ENCODE peak calls at places on chromosomes 5 and 9, in seven cellular contexts. B, Z, R, K, E, I and M are unnamed samples.

GRCh38 chr5:164600166-164600715 is 1094.8 kb downstream of the MAT2B start:
- DNase-seq in B (no peak), Z (no peak), R (no peak), K (no peak), E (no peak), I (no peak), M (peak)

GRCh38 chr9:106468431-106468830 is 394.5 kb upstream of the ZNF462 start:
- DNase-seq in B (no peak), Z (no peak), R (no peak), K (no peak), E (no peak), I (no peak), M (no peak)

GRCh38 chr5:25414746-25415145 is 770.0 kb upstream of the CDH10 start:
- DNase-seq in B (no peak), Z (no peak), R (no peak), K (no peak), E (no peak), I (no peak), M (no peak)

GRCh38 chr5:99605904-99606303 is 677.1 kb upstream of the CHD1 start:
- DNase-seq in B (no peak), Z (no peak), R (no peak), K (no peak), E (no peak), I (no peak), M (no peak)

GRCh38 chr9:133106511-133107244 is 14.4 kb downstream of the RALGDS start:
- DNase-seq in B (no peak), Z (no peak), R (peak), K (peak), E (no peak), I (no peak), M (no peak)

GRCh38 chr5:157575096-157575872 is at the start of gene ADAM19:
- DNase-seq in B (peak), Z (no peak), R (peak), K (peak), E (peak), I (peak), M (no peak)

GRCh38 chr5:149015126-149015525 is 47.7 kb downstream of the SH3TC2 start:
- DNase-seq in B (no peak), Z (no peak), R (no peak), K (no peak), E (no peak), I (no peak), M (no peak)

GRCh38 chr9:5787759-5788329 is 45.1 kb downstream of the ERMP1 start:
- DNase-seq in B (no peak), Z (no peak), R (no peak), K (no peak), E (no peak), I (no peak), M (no peak)

GRCh38 chr5:132272341-132273210 is 15.1 kb downstream of the PDLIM4 start:
- DNase-seq in B (peak), Z (peak), R (peak), K (peak), E (peak), I (peak), M (no peak)

GRCh38 chr5:103908327-103909099 is 345.9 kb upstream of the NUDT12 start:
- DNase-seq in B (no peak), Z (no peak), R (no peak), K (no peak), E (no peak), I (no peak), M (no peak)

GRCh38 chr9:105091004-105091640 is 153.3 kb upstream of the SLC44A1 start:
- DNase-seq in B (no peak), Z (no peak), R (no peak), K (no peak), E (no peak), I (no peak), M (no peak)

GRCh38 chr5:132016721-132017250 is 5.3 kb upstream of the ACSL6 start:
- DNase-seq in B (no peak), Z (no peak), R (peak), K (no peak), E (no peak), I (no peak), M (no peak)

GRCh38 chr5:123855630-123856029 is 343.7 kb downstream of the CSNK1G3 start:
- DNase-seq in B (no peak), Z (no peak), R (no peak), K (no peak), E (no peak), I (no peak), M (no peak)

GRCh38 chr5:173764321-173765029 is 123.7 kb upstream of the CPEB4 start:
- DNase-seq in B (peak), Z (peak), R (peak), K (peak), E (peak), I (peak), M (peak)

GRCh38 chr9:135242406-135242805 is 154.9 kb downstream of the OLFM1 start:
- DNase-seq in B (no peak), Z (no peak), R (peak), K (no peak), E (peak), I (no peak), M (no peak)

GRCh38 chr5:96975656-96976055 is 39.8 kb downstream of the LNPEP start:
- DNase-seq in B (no peak), Z (no peak), R (no peak), K (no peak), E (no peak), I (no peak), M (no peak)

GRCh38 chr9:105670775-105671174 is 8.5 kb downstream of the TAL2 start:
- DNase-seq in B (no peak), Z (no peak), R (no peak), K (no peak), E (no peak), I (no peak), M (no peak)

GRCh38 chr5:58259685-58260152 is 200.2 kb downstream of the PLK2 start:
- DNase-seq in B (no peak), Z (peak), R (no peak), K (no peak), E (no peak), I (peak), M (peak)

GRCh38 chr9:89078860-89079259 is 87.6 kb downstream of the S1PR3 start:
- DNase-seq in B (no peak), Z (peak), R (peak), K (peak), E (no peak), I (peak), M (no peak)

GRCh38 chr5:59086024-59086423 is 503.1 kb downstream of the RAB3C start:
- DNase-seq in B (no peak), Z (no peak), R (no peak), K (no peak), E (no peak), I (no peak), M (no peak)

GRCh38 chr5:177304392-177305119 is 957 bp downstream of the PRELID1 start:
- DNase-seq in B (peak), Z (no peak), R (peak), K (no peak), E (no peak), I (peak), M (no peak)

DNA sequence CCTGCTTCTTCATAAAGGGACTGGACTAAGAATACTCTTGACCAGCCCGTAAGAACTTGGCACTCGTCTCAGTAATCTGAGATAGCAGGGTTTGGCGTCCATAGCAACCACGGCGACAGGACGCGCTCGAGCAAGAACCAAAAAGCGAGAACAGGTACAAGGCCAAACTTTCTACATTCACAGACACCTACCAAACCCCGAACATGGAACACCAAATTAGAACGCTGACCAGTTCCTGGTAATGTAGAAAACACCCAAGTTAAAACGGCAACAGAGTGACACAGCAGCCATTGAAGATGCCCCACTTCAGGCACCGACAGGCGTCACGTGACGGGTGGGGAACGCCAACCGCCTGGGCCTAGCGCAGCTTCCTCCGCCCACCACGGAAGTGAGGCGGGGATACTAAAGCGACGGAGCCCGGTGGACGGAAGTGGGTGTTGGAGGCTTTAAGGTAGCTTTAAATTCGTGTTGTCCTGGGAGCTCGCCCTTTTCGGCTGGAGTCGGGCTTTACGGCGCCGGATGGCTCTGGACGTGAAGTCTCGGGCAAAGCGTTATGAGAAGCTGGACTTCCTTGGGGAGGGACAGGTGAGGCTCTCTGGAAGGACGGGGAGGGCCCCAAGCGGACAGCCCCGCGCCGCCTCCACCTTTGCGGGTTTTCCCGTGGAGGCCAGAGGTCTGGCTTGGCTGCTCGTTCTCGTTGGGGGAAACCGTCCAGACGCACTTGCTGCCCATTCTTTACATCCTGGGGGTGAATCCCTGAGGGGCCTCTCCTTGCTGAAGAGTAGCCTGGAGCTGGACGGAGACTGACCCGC is at the start of gene CDK7:
- DNase-seq in B (peak), Z (peak), R (peak), K (peak), E (peak), I (peak), M (peak)
- H3K27ac ChIP-seq in B (peak), Z (peak), R (peak), K (peak), E (peak), I (peak), M (peak)

GRCh38 chr5:62149894-62150293 is 156.1 kb upstream of the KIF2A start:
- DNase-seq in B (no peak), Z (no peak), R (no peak), K (no peak), E (no peak), I (no peak), M (no peak)
- H3K27ac ChIP-seq in B (no peak), Z (no peak), R (no peak), K (no peak), E (no peak), I (no peak), M (no peak)

DNA sequence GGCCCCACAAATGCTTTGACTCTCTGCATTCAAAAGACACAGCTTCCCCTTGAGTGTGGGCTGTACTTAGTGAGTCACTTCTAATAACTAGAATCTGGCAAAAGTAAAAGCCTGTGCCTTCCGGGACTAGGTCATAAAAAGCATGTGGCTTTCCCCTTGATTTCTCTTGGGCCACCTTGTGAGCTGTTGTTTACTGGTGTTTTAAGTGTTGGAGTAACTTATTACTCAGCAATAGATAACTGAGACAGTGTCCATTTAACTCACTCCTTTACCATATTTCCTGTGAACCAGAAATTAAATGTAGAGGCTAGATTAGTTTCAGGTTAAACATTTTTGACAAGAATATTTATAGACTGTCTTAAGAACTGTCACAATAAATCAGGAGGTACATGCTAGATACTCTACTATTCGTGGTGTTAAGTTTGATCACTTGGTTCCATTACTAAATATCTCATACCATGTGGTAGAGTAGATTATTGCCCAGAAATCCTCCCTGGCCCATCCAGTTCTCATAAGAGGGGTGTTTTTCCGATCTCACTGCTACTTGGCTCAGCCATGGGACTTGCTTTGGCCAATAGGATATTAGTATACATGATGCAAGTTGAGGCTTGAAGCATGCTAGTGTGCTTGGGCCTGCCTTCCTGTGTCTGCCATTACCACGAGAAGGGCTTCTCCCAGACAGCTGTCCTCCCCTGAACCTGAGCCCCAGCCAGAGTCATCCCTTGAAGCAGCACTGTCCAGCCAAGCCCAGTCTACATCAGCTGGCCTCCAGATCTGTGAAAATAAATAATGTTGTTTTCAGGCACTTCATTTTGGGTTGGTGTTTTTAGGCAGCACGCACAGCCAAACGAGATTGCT is 10.4 kb upstream of the CMBL start:
- DNase-seq in B (no peak), Z (no peak), R (peak), K (no peak), E (no peak), I (no peak), M (no peak)
- H3K27ac ChIP-seq in B (no peak), Z (no peak), R (no peak), K (no peak), E (peak), I (no peak), M (no peak)

GRCh38 chr9:127567898-127568617 is 44.0 kb upstream of the STXBP1 start:
- DNase-seq in B (no peak), Z (no peak), R (no peak), K (no peak), E (peak), I (peak), M (no peak)
- H3K27ac ChIP-seq in B (no peak), Z (peak), R (peak), K (peak), E (peak), I (peak), M (peak)

GRCh38 chr5:142316681-142317080 is 8.1 kb downstream of the SPRY4 start:
- DNase-seq in B (no peak), Z (no peak), R (no peak), K (no peak), E (no peak), I (no peak), M (no peak)

GRCh38 chr5:142315231-142315900 is 9.5 kb downstream of the SPRY4 start:
- DNase-seq in B (no peak), Z (no peak), R (no peak), K (no peak), E (no peak), I (no peak), M (no peak)

GRCh38 chr5:142316051-142316450 is 8.8 kb downstream of the SPRY4 start:
- DNase-seq in B (no peak), Z (no peak), R (no peak), K (no peak), E (no peak), I (peak), M (no peak)

GRCh38 chr5:142317673-142318261 is 7.1 kb downstream of the SPRY4 start:
- DNase-seq in B (no peak), Z (no peak), R (no peak), K (no peak), E (no peak), I (peak), M (no peak)

GRCh38 chr5:142317173-142317572 is 7.6 kb downstream of the SPRY4 start:
- DNase-seq in B (no peak), Z (no peak), R (no peak), K (no peak), E (no peak), I (peak), M (no peak)
- H3K27ac ChIP-seq in B (no peak), Z (no peak), R (no peak), K (peak), E (peak), I (peak), M (no peak)

GRCh38 chr5:67051164-67051563 is 145.4 kb downstream of the CD180 start:
- DNase-seq in B (no peak), Z (no peak), R (no peak), K (no peak), E (no peak), I (no peak), M (no peak)
- H3K27ac ChIP-seq in B (no peak), Z (no peak), R (no peak), K (no peak), E (no peak), I (no peak), M (no peak)